ENCODE peak calls at places on chromosomes 3 and 15, in six cellular contexts. One of them, this sample, is unnamed.

GRCh38 chr15:101277038-101277822 is at the start of gene SELENOS:
- DNase-seq in ovary: peak
- DNase-seq in tibial artery: peak
- DNase-seq in CD8-positive, alpha-beta T cell: peak
- DNase-seq in astrocyte: peak
- DNase-seq in DND-41: peak
- DNase-seq in this sample: peak

GRCh38 chr15:70478251-70478990 is 284.9 kb downstream of the UACA start:
- DNase-seq in ovary: no peak
- DNase-seq in tibial artery: no peak
- DNase-seq in CD8-positive, alpha-beta T cell: no peak
- DNase-seq in astrocyte: no peak
- DNase-seq in DND-41: peak
- DNase-seq in this sample: no peak

GRCh38 chr15:57393081-57393480 is 16.8 kb downstream of the CGNL1 start:
- DNase-seq in ovary: no peak
- DNase-seq in tibial artery: no peak
- DNase-seq in CD8-positive, alpha-beta T cell: no peak
- DNase-seq in astrocyte: no peak
- DNase-seq in DND-41: no peak
- DNase-seq in this sample: no peak

GRCh38 chr3:45551214-45552010 is 43.1 kb upstream of the LIMD1 start:
- DNase-seq in ovary: peak
- DNase-seq in tibial artery: peak
- DNase-seq in CD8-positive, alpha-beta T cell: no peak
- DNase-seq in astrocyte: peak
- DNase-seq in DND-41: no peak
- DNase-seq in this sample: peak

GRCh38 chr3:177382944-177383343 is 185.7 kb upstream of the TBL1XR1 start:
- DNase-seq in ovary: no peak
- DNase-seq in tibial artery: no peak
- DNase-seq in CD8-positive, alpha-beta T cell: no peak
- DNase-seq in astrocyte: no peak
- DNase-seq in DND-41: no peak
- DNase-seq in this sample: no peak

GRCh38 chr3:184345678-184346144 is 8.3 kb downstream of the FAM131A start:
- DNase-seq in ovary: no peak
- DNase-seq in tibial artery: peak
- DNase-seq in CD8-positive, alpha-beta T cell: no peak
- DNase-seq in astrocyte: no peak
- DNase-seq in DND-41: no peak
- DNase-seq in this sample: no peak

GRCh38 chr3:18987862-18988447 is 160.4 kb upstream of the KCNH8 start:
- DNase-seq in ovary: no peak
- DNase-seq in tibial artery: no peak
- DNase-seq in CD8-positive, alpha-beta T cell: no peak
- DNase-seq in astrocyte: no peak
- DNase-seq in DND-41: no peak
- DNase-seq in this sample: no peak

GRCh38 chr3:39216176-39216790 is 23.9 kb upstream of the XIRP1 start:
- DNase-seq in ovary: no peak
- DNase-seq in tibial artery: no peak
- DNase-seq in CD8-positive, alpha-beta T cell: no peak
- DNase-seq in astrocyte: no peak
- DNase-seq in DND-41: no peak
- DNase-seq in this sample: no peak

GRCh38 chr3:98553751-98554150 is 22.0 kb downstream of the GPR15 start:
- DNase-seq in ovary: no peak
- DNase-seq in tibial artery: no peak
- DNase-seq in CD8-positive, alpha-beta T cell: no peak
- DNase-seq in astrocyte: no peak
- DNase-seq in DND-41: no peak
- DNase-seq in this sample: no peak

GRCh38 chr15:77546050-77546501 is 86.6 kb downstream of the LINGO1 start:
- DNase-seq in ovary: no peak
- DNase-seq in tibial artery: no peak
- DNase-seq in CD8-positive, alpha-beta T cell: no peak
- DNase-seq in astrocyte: peak
- DNase-seq in DND-41: no peak
- DNase-seq in this sample: no peak

GRCh38 chr3:51997935-51998596 is 2.4 kb upstream of the RPL29 start:
- DNase-seq in ovary: no peak
- DNase-seq in tibial artery: no peak
- DNase-seq in CD8-positive, alpha-beta T cell: no peak
- DNase-seq in astrocyte: no peak
- DNase-seq in DND-41: no peak
- DNase-seq in this sample: no peak

GRCh38 chr3:48194446-48195071 is 6.3 kb upstream of the CDC25A start:
- DNase-seq in ovary: peak
- DNase-seq in tibial artery: no peak
- DNase-seq in CD8-positive, alpha-beta T cell: no peak
- DNase-seq in astrocyte: peak
- DNase-seq in DND-41: peak
- DNase-seq in this sample: peak

GRCh38 chr15:58401991-58402649 is 29.7 kb upstream of the LIPC start:
- DNase-seq in ovary: no peak
- DNase-seq in tibial artery: no peak
- DNase-seq in CD8-positive, alpha-beta T cell: no peak
- DNase-seq in astrocyte: no peak
- DNase-seq in DND-41: peak
- DNase-seq in this sample: no peak

GRCh38 chr3:28973621-28974020 is 307.2 kb upstream of the RBMS3 start:
- DNase-seq in ovary: no peak
- DNase-seq in tibial artery: no peak
- DNase-seq in CD8-positive, alpha-beta T cell: no peak
- DNase-seq in astrocyte: peak
- DNase-seq in DND-41: no peak
- DNase-seq in this sample: no peak

GRCh38 chr3:67819447-67819846 is 165.0 kb upstream of the SUCLG2 start:
- DNase-seq in ovary: no peak
- DNase-seq in tibial artery: no peak
- DNase-seq in CD8-positive, alpha-beta T cell: no peak
- DNase-seq in astrocyte: no peak
- DNase-seq in DND-41: no peak
- DNase-seq in this sample: no peak

GRCh38 chr3:195834675-195835583 is 23.2 kb upstream of the MUC4 start:
- DNase-seq in ovary: peak
- DNase-seq in tibial artery: no peak
- DNase-seq in CD8-positive, alpha-beta T cell: no peak
- DNase-seq in astrocyte: no peak
- DNase-seq in DND-41: no peak
- DNase-seq in this sample: no peak

DNA sequence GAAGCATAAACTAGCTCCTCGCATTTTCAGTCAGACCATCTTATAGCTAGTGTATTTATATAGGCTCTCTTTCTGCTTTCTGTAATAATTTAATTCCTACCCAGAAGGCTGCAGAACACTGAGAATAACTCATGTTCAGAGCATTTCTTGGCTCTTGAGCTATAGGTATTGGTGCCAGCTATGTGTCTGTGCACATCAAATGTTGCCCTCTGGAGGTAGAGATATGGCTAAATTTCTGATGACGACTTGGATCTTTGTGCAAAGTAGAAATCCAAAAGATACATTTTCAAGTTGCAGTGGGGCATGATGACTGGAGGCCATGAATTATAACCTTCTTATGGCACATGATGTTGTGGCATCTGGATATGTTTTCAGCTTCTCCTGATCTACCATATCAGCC is 336.2 kb upstream of the TPM1 start:
- DNase-seq in ovary: no peak
- DNase-seq in tibial artery: no peak
- DNase-seq in CD8-positive, alpha-beta T cell: no peak
- DNase-seq in astrocyte: no peak
- DNase-seq in DND-41: no peak
- DNase-seq in this sample: no peak
- TF ChIP-seq CTCF in ovary: no peak
- TF ChIP-seq CTCF in tibial artery: peak
- TF ChIP-seq CTCF in CD8-positive, alpha-beta T cell: no peak
- TF ChIP-seq CTCF in astrocyte: no peak
- TF ChIP-seq CTCF in DND-41: no peak
- TF ChIP-seq CTCF in this sample: no peak

GRCh38 chr3:139523718-139524117 is 15.8 kb downstream of the RBP1 start:
- DNase-seq in ovary: no peak
- DNase-seq in tibial artery: no peak
- DNase-seq in CD8-positive, alpha-beta T cell: no peak
- DNase-seq in astrocyte: no peak
- DNase-seq in DND-41: no peak
- DNase-seq in this sample: no peak

GRCh38 chr3:139523166-139523565 is 16.4 kb downstream of the RBP1 start:
- DNase-seq in ovary: no peak
- DNase-seq in tibial artery: no peak
- DNase-seq in CD8-positive, alpha-beta T cell: no peak
- DNase-seq in astrocyte: no peak
- DNase-seq in DND-41: no peak
- DNase-seq in this sample: no peak

GRCh38 chr3:139521144-139521543 is 18.4 kb downstream of the RBP1 start:
- DNase-seq in ovary: no peak
- DNase-seq in tibial artery: no peak
- DNase-seq in CD8-positive, alpha-beta T cell: no peak
- DNase-seq in astrocyte: no peak
- DNase-seq in DND-41: no peak
- DNase-seq in this sample: no peak

GRCh38 chr3:139521811-139522210 is 17.7 kb downstream of the RBP1 start:
- DNase-seq in ovary: no peak
- DNase-seq in tibial artery: no peak
- DNase-seq in CD8-positive, alpha-beta T cell: no peak
- DNase-seq in astrocyte: no peak
- DNase-seq in DND-41: no peak
- DNase-seq in this sample: no peak

GRCh38 chr3:139522421-139522820 is 17.1 kb downstream of the RBP1 start:
- DNase-seq in ovary: no peak
- DNase-seq in tibial artery: no peak
- DNase-seq in CD8-positive, alpha-beta T cell: no peak
- DNase-seq in astrocyte: no peak
- DNase-seq in DND-41: no peak
- DNase-seq in this sample: no peak
- TF ChIP-seq CTCF in ovary: no peak
- TF ChIP-seq CTCF in tibial artery: no peak
- TF ChIP-seq CTCF in CD8-positive, alpha-beta T cell: no peak
- TF ChIP-seq CTCF in astrocyte: no peak
- TF ChIP-seq CTCF in DND-41: peak
- TF ChIP-seq CTCF in this sample: no peak

GRCh38 chr15:55799287-55800212 is 56.6 kb upstream of the PRTG start:
- DNase-seq in ovary: no peak
- DNase-seq in tibial artery: no peak
- DNase-seq in CD8-positive, alpha-beta T cell: no peak
- DNase-seq in astrocyte: peak
- DNase-seq in DND-41: peak
- DNase-seq in this sample: peak
- TF ChIP-seq CTCF in ovary: no peak
- TF ChIP-seq CTCF in tibial artery: no peak
- TF ChIP-seq CTCF in CD8-positive, alpha-beta T cell: no peak
- TF ChIP-seq CTCF in astrocyte: peak
- TF ChIP-seq CTCF in DND-41: peak
- TF ChIP-seq CTCF in this sample: peak

GRCh38 chr3:103992469-103992868 is 1374.2 kb upstream of the ALCAM start:
- DNase-seq in ovary: no peak
- DNase-seq in tibial artery: no peak
- DNase-seq in CD8-positive, alpha-beta T cell: no peak
- DNase-seq in astrocyte: no peak
- DNase-seq in DND-41: no peak
- DNase-seq in this sample: no peak
- TF ChIP-seq CTCF in ovary: no peak
- TF ChIP-seq CTCF in tibial artery: no peak
- TF ChIP-seq CTCF in CD8-positive, alpha-beta T cell: no peak
- TF ChIP-seq CTCF in astrocyte: no peak
- TF ChIP-seq CTCF in DND-41: no peak
- TF ChIP-seq CTCF in this sample: no peak

DNA sequence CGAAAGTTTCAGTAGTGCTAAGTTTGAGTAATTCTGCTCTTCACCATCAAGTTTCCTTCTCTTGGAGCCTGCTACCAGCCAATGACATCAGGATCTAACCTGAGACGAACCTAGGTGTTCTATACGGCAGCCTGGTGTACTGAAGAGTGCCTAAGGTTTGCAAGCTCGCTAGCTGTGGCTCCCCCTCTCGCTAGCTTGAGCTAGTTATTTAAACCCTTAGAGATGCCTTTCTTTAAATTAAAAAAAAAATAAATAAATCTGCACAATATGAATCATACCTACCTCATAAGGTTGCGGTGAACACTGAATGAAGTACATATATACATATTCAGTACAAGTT is 1.4 kb upstream of the COL8A1 start:
- DNase-seq in ovary: no peak
- DNase-seq in tibial artery: no peak
- DNase-seq in CD8-positive, alpha-beta T cell: no peak
- DNase-seq in astrocyte: no peak
- DNase-seq in DND-41: no peak
- DNase-seq in this sample: no peak
- TF ChIP-seq CTCF in ovary: no peak
- TF ChIP-seq CTCF in tibial artery: no peak
- TF ChIP-seq CTCF in CD8-positive, alpha-beta T cell: no peak
- TF ChIP-seq CTCF in astrocyte: no peak
- TF ChIP-seq CTCF in DND-41: no peak
- TF ChIP-seq CTCF in this sample: no peak

GRCh38 chr3:134640872-134641470 is 9.9 kb downstream of the KY start:
- DNase-seq in ovary: no peak
- DNase-seq in tibial artery: no peak
- DNase-seq in CD8-positive, alpha-beta T cell: no peak
- DNase-seq in astrocyte: no peak
- DNase-seq in DND-41: peak
- DNase-seq in this sample: peak
- TF ChIP-seq CTCF in ovary: no peak
- TF ChIP-seq CTCF in tibial artery: no peak
- TF ChIP-seq CTCF in CD8-positive, alpha-beta T cell: no peak
- TF ChIP-seq CTCF in astrocyte: peak
- TF ChIP-seq CTCF in DND-41: peak
- TF ChIP-seq CTCF in this sample: peak

GRCh38 chr3:188362405-188362831 is 208.5 kb downstream of the LPP start:
- DNase-seq in ovary: no peak
- DNase-seq in tibial artery: no peak
- DNase-seq in CD8-positive, alpha-beta T cell: no peak
- DNase-seq in astrocyte: peak
- DNase-seq in DND-41: no peak
- DNase-seq in this sample: no peak
- TF ChIP-seq CTCF in ovary: no peak
- TF ChIP-seq CTCF in tibial artery: no peak
- TF ChIP-seq CTCF in CD8-positive, alpha-beta T cell: no peak
- TF ChIP-seq CTCF in astrocyte: peak
- TF ChIP-seq CTCF in DND-41: no peak
- TF ChIP-seq CTCF in this sample: no peak

This sample was measured in glutamatergic neuron.